ENCODE peak calls at places on chromosomes 11 and 22, in seven cellular contexts. One of them, this sample, is unnamed.

GRCh38 chr22:44351685-44352377 is 39.1 kb upstream of the SHISAL1 start:
- DNase-seq in suprapubic skin: no peak
- DNase-seq in transverse colon: peak
- DNase-seq in heart left ventricle: no peak
- DNase-seq in GM12892: no peak
- DNase-seq in A549: peak
- DNase-seq in ovary: peak
- DNase-seq in this sample: no peak

GRCh38 chr11:80103149-80103859 is 662.5 kb upstream of the TENM4 start:
- DNase-seq in suprapubic skin: no peak
- DNase-seq in GM12892: no peak
- DNase-seq in heart left ventricle: no peak
- DNase-seq in ovary: no peak
- DNase-seq in A549: peak
- DNase-seq in transverse colon: no peak
- DNase-seq in this sample: no peak

GRCh38 chr22:20979243-20979809 is 2.8 kb upstream of the LZTR1 start:
- DNase-seq in suprapubic skin: no peak
- DNase-seq in GM12892: no peak
- DNase-seq in A549: no peak
- DNase-seq in ovary: peak
- DNase-seq in transverse colon: peak
- DNase-seq in heart left ventricle: peak
- DNase-seq in this sample: peak

GRCh38 chr11:40417627-40418026 is 1041.8 kb downstream of the LRRC4C start:
- DNase-seq in transverse colon: no peak
- DNase-seq in heart left ventricle: no peak
- DNase-seq in suprapubic skin: no peak
- DNase-seq in GM12892: no peak
- DNase-seq in ovary: no peak
- DNase-seq in A549: no peak
- DNase-seq in this sample: no peak

GRCh38 chr11:27528711-27529110 is 22.1 kb upstream of the LIN7C start:
- DNase-seq in transverse colon: no peak
- DNase-seq in GM12892: no peak
- DNase-seq in heart left ventricle: no peak
- DNase-seq in A549: no peak
- DNase-seq in suprapubic skin: no peak
- DNase-seq in ovary: no peak
- DNase-seq in this sample: no peak

GRCh38 chr22:43481528-43482309 is 69.9 kb downstream of the MPPED1 start:
- DNase-seq in ovary: no peak
- DNase-seq in GM12892: no peak
- DNase-seq in heart left ventricle: no peak
- DNase-seq in transverse colon: no peak
- DNase-seq in suprapubic skin: no peak
- DNase-seq in A549: no peak
- DNase-seq in this sample: peak

GRCh38 chr11:1299621-1300020 is 9.8 kb downstream of the TOLLIP start:
- DNase-seq in A549: no peak
- DNase-seq in suprapubic skin: peak
- DNase-seq in heart left ventricle: no peak
- DNase-seq in transverse colon: no peak
- DNase-seq in ovary: peak
- DNase-seq in GM12892: no peak
- DNase-seq in this sample: peak

GRCh38 chr22:47465222-47465621 is 702.8 kb downstream of the TBC1D22A start:
- DNase-seq in GM12892: no peak
- DNase-seq in A549: no peak
- DNase-seq in suprapubic skin: no peak
- DNase-seq in ovary: no peak
- DNase-seq in heart left ventricle: no peak
- DNase-seq in transverse colon: no peak
- DNase-seq in this sample: no peak

GRCh38 chr11:62337682-62338181 is 484 bp downstream of the ASRGL1 start:
- DNase-seq in GM12892: no peak
- DNase-seq in heart left ventricle: peak
- DNase-seq in A549: peak
- DNase-seq in ovary: peak
- DNase-seq in suprapubic skin: no peak
- DNase-seq in transverse colon: peak
- DNase-seq in this sample: peak

GRCh38 chr11:63614136-63614664 is at the start of gene PLAAT3:
- DNase-seq in transverse colon: peak
- DNase-seq in ovary: peak
- DNase-seq in heart left ventricle: peak
- DNase-seq in GM12892: no peak
- DNase-seq in A549: peak
- DNase-seq in suprapubic skin: peak
- DNase-seq in this sample: peak

GRCh38 chr11:128548655-128549255 is 38.6 kb downstream of the ETS1 start:
- DNase-seq in ovary: peak
- DNase-seq in suprapubic skin: peak
- DNase-seq in heart left ventricle: peak
- DNase-seq in A549: no peak
- DNase-seq in transverse colon: peak
- DNase-seq in GM12892: no peak
- DNase-seq in this sample: peak

GRCh38 chr22:27378343-27378800 is 423.2 kb downstream of the MN1 start:
- DNase-seq in ovary: no peak
- DNase-seq in A549: no peak
- DNase-seq in transverse colon: no peak
- DNase-seq in GM12892: no peak
- DNase-seq in suprapubic skin: no peak
- DNase-seq in heart left ventricle: no peak
- DNase-seq in this sample: no peak

GRCh38 chr11:76783901-76784813 is 1.0 kb downstream of the TSKU start:
- DNase-seq in suprapubic skin: no peak
- DNase-seq in GM12892: no peak
- DNase-seq in transverse colon: peak
- DNase-seq in heart left ventricle: peak
- DNase-seq in ovary: peak
- DNase-seq in A549: peak
- DNase-seq in this sample: peak
- TF ChIP-seq POLR2A in suprapubic skin: no peak
- TF ChIP-seq POLR2A in GM12892: no peak
- TF ChIP-seq POLR2A in transverse colon: peak
- TF ChIP-seq POLR2A in heart left ventricle: no peak
- TF ChIP-seq POLR2A in ovary: peak
- TF ChIP-seq POLR2A in A549: peak
- TF ChIP-seq POLR2A in this sample: no peak

GRCh38 chr11:78039391-78039918 is 16.4 kb upstream of the KCTD14 start:
- DNase-seq in suprapubic skin: no peak
- DNase-seq in A549: no peak
- DNase-seq in ovary: no peak
- DNase-seq in transverse colon: no peak
- DNase-seq in heart left ventricle: no peak
- DNase-seq in GM12892: no peak
- DNase-seq in this sample: no peak

GRCh38 chr11:78038697-78039313 is 15.7 kb upstream of the KCTD14 start:
- DNase-seq in A549: no peak
- DNase-seq in transverse colon: peak
- DNase-seq in GM12892: no peak
- DNase-seq in suprapubic skin: no peak
- DNase-seq in heart left ventricle: no peak
- DNase-seq in ovary: peak
- DNase-seq in this sample: peak

GRCh38 chr11:78040691-78041379 is 17.8 kb upstream of the KCTD14 start:
- DNase-seq in suprapubic skin: no peak
- DNase-seq in heart left ventricle: no peak
- DNase-seq in transverse colon: no peak
- DNase-seq in GM12892: no peak
- DNase-seq in A549: no peak
- DNase-seq in ovary: no peak
- DNase-seq in this sample: no peak

GRCh38 chr11:78041843-78042455 is 18.9 kb upstream of the KCTD14 start:
- DNase-seq in A549: no peak
- DNase-seq in transverse colon: no peak
- DNase-seq in heart left ventricle: no peak
- DNase-seq in suprapubic skin: no peak
- DNase-seq in ovary: no peak
- DNase-seq in GM12892: no peak
- DNase-seq in this sample: no peak

DNA sequence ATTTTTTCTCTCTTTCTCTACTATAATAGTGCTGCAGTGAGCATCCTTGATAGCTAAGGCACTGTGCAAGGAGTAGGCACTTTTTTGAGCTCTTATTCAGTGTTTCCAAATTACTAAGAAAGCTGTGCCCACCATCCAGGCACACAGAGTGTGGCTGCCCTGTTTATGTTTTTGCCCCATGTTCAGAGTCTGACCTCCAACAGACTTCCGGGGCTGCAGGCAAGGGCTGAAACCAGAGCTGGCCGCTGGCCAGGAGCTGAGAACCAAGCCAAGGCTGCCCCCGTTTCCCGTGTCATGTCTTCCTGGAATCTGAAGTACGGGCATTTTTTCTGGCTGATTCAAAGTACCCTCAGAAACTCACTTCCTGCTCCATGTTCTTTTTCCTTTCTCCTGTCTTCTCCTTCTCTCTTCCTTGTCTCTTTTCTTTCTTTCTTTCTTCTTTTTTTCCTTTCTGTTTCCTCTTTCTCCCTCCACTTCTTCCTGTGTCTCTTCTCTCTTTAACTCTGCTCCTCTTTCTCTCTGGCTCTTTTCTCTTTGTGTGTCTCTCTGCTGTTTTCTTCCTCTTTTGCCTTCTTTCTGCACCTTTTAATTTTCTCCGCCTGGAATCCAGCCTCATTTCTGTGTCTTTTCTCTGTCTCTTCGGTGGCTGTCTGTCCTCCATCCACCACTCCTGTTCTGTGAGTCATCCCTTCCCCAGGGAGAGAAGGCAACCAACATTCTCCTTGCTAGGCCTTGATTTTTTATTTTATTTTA is 17.0 kb upstream of the KCTD14 start:
- DNase-seq in GM12892: peak
- DNase-seq in suprapubic skin: no peak
- DNase-seq in heart left ventricle: peak
- DNase-seq in transverse colon: peak
- DNase-seq in ovary: peak
- DNase-seq in A549: peak
- DNase-seq in this sample: peak
- TF ChIP-seq POLR2A in GM12892: no peak
- TF ChIP-seq POLR2A in suprapubic skin: no peak
- TF ChIP-seq POLR2A in heart left ventricle: no peak
- TF ChIP-seq POLR2A in transverse colon: no peak
- TF ChIP-seq POLR2A in ovary: no peak
- TF ChIP-seq POLR2A in A549: no peak
- TF ChIP-seq POLR2A in this sample: no peak

DNA sequence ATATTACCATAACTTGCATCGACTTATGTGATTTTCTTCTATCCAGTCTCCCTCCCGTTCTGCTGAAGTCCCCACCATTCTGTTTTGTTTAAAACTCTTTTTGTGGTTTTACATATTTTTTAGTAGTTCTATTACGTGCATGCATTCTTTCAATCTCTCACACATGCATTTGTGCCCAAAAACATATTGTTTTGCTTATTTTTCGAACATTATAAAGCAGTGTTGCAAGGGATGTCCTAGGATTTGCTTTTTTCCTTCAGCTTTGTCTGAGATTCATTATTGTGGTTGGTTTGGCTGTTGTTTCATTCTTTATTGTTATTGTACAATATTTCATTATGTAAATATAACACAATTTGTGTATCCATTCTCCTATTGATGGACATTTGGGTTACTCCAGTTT is 235.7 kb downstream of the DYNC2H1 start:
- DNase-seq in heart left ventricle: no peak
- DNase-seq in transverse colon: no peak
- DNase-seq in suprapubic skin: no peak
- DNase-seq in ovary: no peak
- DNase-seq in A549: no peak
- DNase-seq in GM12892: no peak
- DNase-seq in this sample: no peak
- TF ChIP-seq POLR2A in heart left ventricle: no peak
- TF ChIP-seq POLR2A in transverse colon: no peak
- TF ChIP-seq POLR2A in suprapubic skin: no peak
- TF ChIP-seq POLR2A in ovary: no peak
- TF ChIP-seq POLR2A in A549: no peak
- TF ChIP-seq POLR2A in GM12892: no peak
- TF ChIP-seq POLR2A in this sample: no peak

DNA sequence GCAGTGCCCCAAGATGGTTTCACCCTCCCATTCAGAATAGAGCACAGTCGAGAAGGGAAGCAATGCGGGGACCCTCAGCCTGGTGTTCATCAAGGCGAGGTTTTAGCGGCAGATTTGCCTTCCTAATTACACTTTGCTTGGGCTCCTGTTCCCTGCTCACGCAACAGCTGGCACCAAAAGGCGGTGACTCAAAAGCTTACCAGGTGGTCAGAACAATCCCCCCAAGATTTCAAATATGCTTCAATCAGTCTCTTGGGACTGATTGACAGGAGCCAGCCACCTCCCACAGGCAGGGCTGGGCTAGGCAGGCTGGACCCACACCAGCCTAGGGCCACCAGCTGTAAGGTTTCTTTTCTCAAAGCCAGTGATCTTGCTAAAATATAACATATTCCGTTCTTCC is 14.2 kb downstream of the IGSF9B start:
- DNase-seq in heart left ventricle: peak
- DNase-seq in suprapubic skin: no peak
- DNase-seq in transverse colon: no peak
- DNase-seq in ovary: no peak
- DNase-seq in GM12892: no peak
- DNase-seq in A549: no peak
- DNase-seq in this sample: no peak
- TF ChIP-seq POLR2A in heart left ventricle: no peak
- TF ChIP-seq POLR2A in suprapubic skin: no peak
- TF ChIP-seq POLR2A in transverse colon: no peak
- TF ChIP-seq POLR2A in ovary: no peak
- TF ChIP-seq POLR2A in GM12892: no peak
- TF ChIP-seq POLR2A in A549: no peak
- TF ChIP-seq POLR2A in this sample: no peak

GRCh38 chr11:131855320-131855719 is 484.9 kb downstream of the NTM start:
- DNase-seq in heart left ventricle: no peak
- DNase-seq in A549: no peak
- DNase-seq in suprapubic skin: no peak
- DNase-seq in ovary: no peak
- DNase-seq in GM12892: no peak
- DNase-seq in transverse colon: no peak
- DNase-seq in this sample: no peak
- TF ChIP-seq POLR2A in heart left ventricle: no peak
- TF ChIP-seq POLR2A in A549: no peak
- TF ChIP-seq POLR2A in suprapubic skin: no peak
- TF ChIP-seq POLR2A in ovary: no peak
- TF ChIP-seq POLR2A in GM12892: no peak
- TF ChIP-seq POLR2A in transverse colon: no peak
- TF ChIP-seq POLR2A in this sample: no peak

DNA sequence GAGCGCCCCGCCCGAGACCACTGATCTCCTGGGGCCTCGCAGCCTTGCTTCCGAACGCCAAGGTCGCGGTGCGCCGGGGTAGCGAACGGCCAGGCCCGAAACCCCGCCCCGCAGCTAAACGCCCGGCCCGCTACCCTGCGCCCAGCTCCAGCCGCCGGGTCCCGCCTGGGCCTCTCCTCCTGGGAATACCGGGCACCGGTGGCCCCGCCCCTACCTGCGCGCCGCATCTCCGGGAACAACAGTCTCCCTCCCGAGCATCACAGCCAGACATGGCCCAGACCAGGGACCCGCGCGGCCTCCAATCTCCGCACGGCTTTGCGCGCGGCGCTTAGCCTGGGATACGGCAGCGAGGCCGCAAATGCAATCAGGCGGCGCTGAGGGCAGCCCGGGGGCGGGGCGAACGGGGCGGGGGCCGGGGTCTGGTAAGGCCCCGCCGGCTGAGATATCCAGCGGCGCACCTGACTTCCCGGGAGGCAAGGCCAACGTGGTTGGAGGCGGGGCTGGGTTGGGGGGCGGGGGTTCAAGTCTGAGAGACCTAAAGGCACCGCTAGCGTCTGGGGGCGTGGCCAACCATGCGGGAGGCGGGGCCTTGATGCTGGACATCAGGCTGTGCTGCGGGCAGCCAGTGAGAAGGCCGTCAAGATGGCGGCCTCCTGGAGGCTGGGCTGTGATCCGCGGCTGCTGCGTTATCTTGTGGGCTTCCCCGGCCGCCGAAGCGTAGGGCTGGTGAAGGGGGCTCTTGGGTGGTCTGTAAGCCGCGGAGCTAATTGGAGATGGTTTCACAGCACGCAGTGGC is at the start of the genes APIP and PDHX:
- DNase-seq in heart left ventricle: peak
- DNase-seq in GM12892: peak
- DNase-seq in ovary: peak
- DNase-seq in transverse colon: peak
- DNase-seq in suprapubic skin: peak
- DNase-seq in A549: peak
- DNase-seq in this sample: peak
- TF ChIP-seq POLR2A in heart left ventricle: peak
- TF ChIP-seq POLR2A in GM12892: peak
- TF ChIP-seq POLR2A in ovary: peak
- TF ChIP-seq POLR2A in transverse colon: peak
- TF ChIP-seq POLR2A in suprapubic skin: peak
- TF ChIP-seq POLR2A in A549: peak
- TF ChIP-seq POLR2A in this sample: peak

This sample was measured in stomach.